ENCODE peak calls at places on chromosomes 5 and 9, in eight cellular contexts. One of them, this sample, is unnamed.

GRCh38 chr9:108813951-108814601 is 41.7 kb downstream of the ACTL7B start:
- DNase-seq in CD8-positive, alpha-beta T cell: no peak
- DNase-seq in progenitor cell of endocrine pancreas: no peak
- DNase-seq in BJ: no peak
- DNase-seq in OCI-LY7: no peak
- DNase-seq in HFF-Myc: peak
- DNase-seq in GM20000: no peak
- DNase-seq in heart left ventricle: no peak
- DNase-seq in this sample: no peak

GRCh38 chr9:113570106-113570505 is 106.6 kb downstream of the RGS3 start:
- DNase-seq in CD8-positive, alpha-beta T cell: no peak
- DNase-seq in progenitor cell of endocrine pancreas: no peak
- DNase-seq in BJ: no peak
- DNase-seq in OCI-LY7: no peak
- DNase-seq in HFF-Myc: no peak
- DNase-seq in GM20000: no peak
- DNase-seq in heart left ventricle: no peak
- DNase-seq in this sample: no peak

GRCh38 chr9:92715488-92716231 is 45.7 kb upstream of the IPPK start:
- DNase-seq in CD8-positive, alpha-beta T cell: no peak
- DNase-seq in progenitor cell of endocrine pancreas: no peak
- DNase-seq in BJ: no peak
- DNase-seq in OCI-LY7: no peak
- DNase-seq in HFF-Myc: no peak
- DNase-seq in GM20000: peak
- DNase-seq in heart left ventricle: no peak
- DNase-seq in this sample: no peak

GRCh38 chr5:132777209-132778069 is at the start of gene SEPTIN8:
- DNase-seq in CD8-positive, alpha-beta T cell: peak
- DNase-seq in progenitor cell of endocrine pancreas: peak
- DNase-seq in BJ: no peak
- DNase-seq in OCI-LY7: peak
- DNase-seq in HFF-Myc: no peak
- DNase-seq in GM20000: peak
- DNase-seq in heart left ventricle: peak
- DNase-seq in this sample: peak

GRCh38 chr9:34451545-34451944 is 6.8 kb downstream of the FAM219A start:
- DNase-seq in CD8-positive, alpha-beta T cell: no peak
- DNase-seq in progenitor cell of endocrine pancreas: no peak
- DNase-seq in BJ: no peak
- DNase-seq in OCI-LY7: no peak
- DNase-seq in HFF-Myc: no peak
- DNase-seq in GM20000: peak
- DNase-seq in heart left ventricle: no peak
- DNase-seq in this sample: no peak

GRCh38 chr5:40221255-40221654 is 458.5 kb upstream of the PTGER4 start:
- DNase-seq in CD8-positive, alpha-beta T cell: no peak
- DNase-seq in progenitor cell of endocrine pancreas: no peak
- DNase-seq in BJ: no peak
- DNase-seq in OCI-LY7: no peak
- DNase-seq in HFF-Myc: no peak
- DNase-seq in GM20000: no peak
- DNase-seq in heart left ventricle: no peak
- DNase-seq in this sample: no peak

GRCh38 chr5:89213584-89213983 is 330.6 kb upstream of the MEF2C start:
- DNase-seq in CD8-positive, alpha-beta T cell: no peak
- DNase-seq in progenitor cell of endocrine pancreas: no peak
- DNase-seq in BJ: peak
- DNase-seq in OCI-LY7: no peak
- DNase-seq in HFF-Myc: peak
- DNase-seq in GM20000: no peak
- DNase-seq in heart left ventricle: peak
- DNase-seq in this sample: no peak

GRCh38 chr9:91174772-91175171 is 186.9 kb downstream of the AUH start:
- DNase-seq in CD8-positive, alpha-beta T cell: no peak
- DNase-seq in progenitor cell of endocrine pancreas: no peak
- DNase-seq in BJ: no peak
- DNase-seq in OCI-LY7: peak
- DNase-seq in HFF-Myc: no peak
- DNase-seq in GM20000: no peak
- DNase-seq in heart left ventricle: no peak
- DNase-seq in this sample: no peak

GRCh38 chr9:1366300-1366699 is 316.1 kb downstream of the DMRT2 start:
- DNase-seq in CD8-positive, alpha-beta T cell: no peak
- DNase-seq in progenitor cell of endocrine pancreas: no peak
- DNase-seq in BJ: no peak
- DNase-seq in OCI-LY7: no peak
- DNase-seq in HFF-Myc: no peak
- DNase-seq in GM20000: no peak
- DNase-seq in heart left ventricle: no peak
- DNase-seq in this sample: no peak

GRCh38 chr9:35110327-35110758 is 5.3 kb downstream of the ATOSB start:
- DNase-seq in CD8-positive, alpha-beta T cell: no peak
- DNase-seq in progenitor cell of endocrine pancreas: no peak
- DNase-seq in BJ: no peak
- DNase-seq in OCI-LY7: no peak
- DNase-seq in HFF-Myc: no peak
- DNase-seq in GM20000: no peak
- DNase-seq in heart left ventricle: no peak
- DNase-seq in this sample: no peak

GRCh38 chr5:146540421-146540820 is 24.4 kb upstream of the GPR151 start:
- DNase-seq in CD8-positive, alpha-beta T cell: no peak
- DNase-seq in progenitor cell of endocrine pancreas: no peak
- DNase-seq in BJ: peak
- DNase-seq in OCI-LY7: no peak
- DNase-seq in HFF-Myc: no peak
- DNase-seq in GM20000: no peak
- DNase-seq in heart left ventricle: no peak
- DNase-seq in this sample: no peak

GRCh38 chr5:151150484-151151262 is 6.9 kb downstream of the ANXA6 start:
- DNase-seq in CD8-positive, alpha-beta T cell: peak
- DNase-seq in progenitor cell of endocrine pancreas: no peak
- DNase-seq in BJ: no peak
- DNase-seq in OCI-LY7: peak
- DNase-seq in HFF-Myc: no peak
- DNase-seq in GM20000: peak
- DNase-seq in heart left ventricle: no peak
- DNase-seq in this sample: no peak

GRCh38 chr9:84922051-84922450 is 252.5 kb downstream of the NTRK2 start:
- DNase-seq in CD8-positive, alpha-beta T cell: no peak
- DNase-seq in progenitor cell of endocrine pancreas: no peak
- DNase-seq in BJ: no peak
- DNase-seq in OCI-LY7: no peak
- DNase-seq in HFF-Myc: no peak
- DNase-seq in GM20000: no peak
- DNase-seq in heart left ventricle: no peak
- DNase-seq in this sample: no peak

GRCh38 chr5:149018909-149019443 is 43.9 kb downstream of the SH3TC2 start:
- DNase-seq in CD8-positive, alpha-beta T cell: no peak
- DNase-seq in progenitor cell of endocrine pancreas: no peak
- DNase-seq in BJ: no peak
- DNase-seq in OCI-LY7: no peak
- DNase-seq in HFF-Myc: no peak
- DNase-seq in GM20000: no peak
- DNase-seq in heart left ventricle: no peak
- DNase-seq in this sample: peak

GRCh38 chr5:150137168-150137957 is 18.3 kb downstream of the PDGFRB start:
- DNase-seq in CD8-positive, alpha-beta T cell: no peak
- DNase-seq in progenitor cell of endocrine pancreas: no peak
- DNase-seq in BJ: no peak
- DNase-seq in OCI-LY7: no peak
- DNase-seq in HFF-Myc: no peak
- DNase-seq in GM20000: no peak
- DNase-seq in heart left ventricle: no peak
- DNase-seq in this sample: no peak

GRCh38 chr5:155394727-155395126 is 381.2 kb downstream of the KIF4B start:
- DNase-seq in CD8-positive, alpha-beta T cell: no peak
- DNase-seq in progenitor cell of endocrine pancreas: no peak
- DNase-seq in BJ: no peak
- DNase-seq in OCI-LY7: no peak
- DNase-seq in HFF-Myc: no peak
- DNase-seq in GM20000: no peak
- DNase-seq in heart left ventricle: no peak
- DNase-seq in this sample: no peak

GRCh38 chr9:133339641-133340040 is 3.7 kb upstream of the SURF6 start:
- DNase-seq in CD8-positive, alpha-beta T cell: no peak
- DNase-seq in progenitor cell of endocrine pancreas: no peak
- DNase-seq in BJ: no peak
- DNase-seq in OCI-LY7: no peak
- DNase-seq in HFF-Myc: no peak
- DNase-seq in GM20000: no peak
- DNase-seq in heart left ventricle: no peak
- DNase-seq in this sample: no peak

GRCh38 chr5:88145205-88145602 is 123.4 kb downstream of the TMEM161B start:
- DNase-seq in CD8-positive, alpha-beta T cell: no peak
- DNase-seq in progenitor cell of endocrine pancreas: no peak
- DNase-seq in BJ: no peak
- DNase-seq in OCI-LY7: no peak
- DNase-seq in HFF-Myc: no peak
- DNase-seq in GM20000: no peak
- DNase-seq in heart left ventricle: no peak
- DNase-seq in this sample: no peak

GRCh38 chr9:16385590-16386578 is 484.6 kb downstream of the BNC2 start:
- DNase-seq in CD8-positive, alpha-beta T cell: no peak
- DNase-seq in progenitor cell of endocrine pancreas: no peak
- DNase-seq in BJ: no peak
- DNase-seq in OCI-LY7: no peak
- DNase-seq in HFF-Myc: peak
- DNase-seq in GM20000: no peak
- DNase-seq in heart left ventricle: no peak
- DNase-seq in this sample: no peak

GRCh38 chr5:8628521-8628920 is 759.6 kb downstream of the MTRR start:
- DNase-seq in CD8-positive, alpha-beta T cell: no peak
- DNase-seq in progenitor cell of endocrine pancreas: no peak
- DNase-seq in BJ: no peak
- DNase-seq in OCI-LY7: no peak
- DNase-seq in HFF-Myc: no peak
- DNase-seq in GM20000: no peak
- DNase-seq in heart left ventricle: no peak
- DNase-seq in this sample: no peak

GRCh38 chr9:136172412-136173079 is 32.4 kb downstream of the LHX3 start:
- DNase-seq in CD8-positive, alpha-beta T cell: no peak
- DNase-seq in progenitor cell of endocrine pancreas: no peak
- DNase-seq in BJ: no peak
- DNase-seq in OCI-LY7: no peak
- DNase-seq in HFF-Myc: no peak
- DNase-seq in GM20000: no peak
- DNase-seq in heart left ventricle: no peak
- DNase-seq in this sample: no peak
- TF ChIP-seq CTCF in CD8-positive, alpha-beta T cell: no peak
- TF ChIP-seq CTCF in progenitor cell of endocrine pancreas: no peak
- TF ChIP-seq CTCF in BJ: no peak
- TF ChIP-seq CTCF in OCI-LY7: no peak
- TF ChIP-seq CTCF in HFF-Myc: no peak
- TF ChIP-seq CTCF in GM20000: no peak
- TF ChIP-seq CTCF in heart left ventricle: no peak
- TF ChIP-seq CTCF in this sample: no peak

GRCh38 chr5:77638763-77639451 is 394 bp upstream of the OTP start:
- DNase-seq in CD8-positive, alpha-beta T cell: no peak
- DNase-seq in progenitor cell of endocrine pancreas: no peak
- DNase-seq in BJ: no peak
- DNase-seq in OCI-LY7: no peak
- DNase-seq in HFF-Myc: no peak
- DNase-seq in GM20000: peak
- DNase-seq in heart left ventricle: no peak
- DNase-seq in this sample: peak
- TF ChIP-seq CTCF in CD8-positive, alpha-beta T cell: no peak
- TF ChIP-seq CTCF in progenitor cell of endocrine pancreas: no peak
- TF ChIP-seq CTCF in BJ: no peak
- TF ChIP-seq CTCF in OCI-LY7: no peak
- TF ChIP-seq CTCF in HFF-Myc: no peak
- TF ChIP-seq CTCF in GM20000: no peak
- TF ChIP-seq CTCF in heart left ventricle: no peak
- TF ChIP-seq CTCF in this sample: no peak

GRCh38 chr9:128102196-128102595 is 25.3 kb downstream of the PTGES2 start:
- DNase-seq in CD8-positive, alpha-beta T cell: no peak
- DNase-seq in progenitor cell of endocrine pancreas: no peak
- DNase-seq in BJ: no peak
- DNase-seq in OCI-LY7: no peak
- DNase-seq in HFF-Myc: no peak
- DNase-seq in GM20000: no peak
- DNase-seq in heart left ventricle: no peak
- DNase-seq in this sample: no peak

GRCh38 chr9:128103589-128103962 is 24.0 kb downstream of the PTGES2 start:
- DNase-seq in CD8-positive, alpha-beta T cell: peak
- DNase-seq in progenitor cell of endocrine pancreas: no peak
- DNase-seq in BJ: no peak
- DNase-seq in OCI-LY7: peak
- DNase-seq in HFF-Myc: no peak
- DNase-seq in GM20000: no peak
- DNase-seq in heart left ventricle: no peak
- DNase-seq in this sample: no peak

GRCh38 chr9:128102861-128103588 is 24.5 kb downstream of the PTGES2 start:
- DNase-seq in CD8-positive, alpha-beta T cell: no peak
- DNase-seq in progenitor cell of endocrine pancreas: no peak
- DNase-seq in BJ: no peak
- DNase-seq in OCI-LY7: no peak
- DNase-seq in HFF-Myc: no peak
- DNase-seq in GM20000: no peak
- DNase-seq in heart left ventricle: no peak
- DNase-seq in this sample: no peak

GRCh38 chr9:128105538-128106175 is 21.9 kb downstream of the PTGES2 start:
- DNase-seq in CD8-positive, alpha-beta T cell: no peak
- DNase-seq in progenitor cell of endocrine pancreas: no peak
- DNase-seq in BJ: no peak
- DNase-seq in OCI-LY7: no peak
- DNase-seq in HFF-Myc: no peak
- DNase-seq in GM20000: no peak
- DNase-seq in heart left ventricle: no peak
- DNase-seq in this sample: no peak

GRCh38 chr9:128104171-128104618 is 23.3 kb downstream of the PTGES2 start:
- DNase-seq in CD8-positive, alpha-beta T cell: no peak
- DNase-seq in progenitor cell of endocrine pancreas: no peak
- DNase-seq in BJ: no peak
- DNase-seq in OCI-LY7: no peak
- DNase-seq in HFF-Myc: no peak
- DNase-seq in GM20000: no peak
- DNase-seq in heart left ventricle: no peak
- DNase-seq in this sample: no peak
- TF ChIP-seq CTCF in CD8-positive, alpha-beta T cell: no peak
- TF ChIP-seq CTCF in progenitor cell of endocrine pancreas: no peak
- TF ChIP-seq CTCF in BJ: no peak
- TF ChIP-seq CTCF in OCI-LY7: no peak
- TF ChIP-seq CTCF in HFF-Myc: no peak
- TF ChIP-seq CTCF in GM20000: no peak
- TF ChIP-seq CTCF in heart left ventricle: no peak
- TF ChIP-seq CTCF in this sample: no peak

DNA sequence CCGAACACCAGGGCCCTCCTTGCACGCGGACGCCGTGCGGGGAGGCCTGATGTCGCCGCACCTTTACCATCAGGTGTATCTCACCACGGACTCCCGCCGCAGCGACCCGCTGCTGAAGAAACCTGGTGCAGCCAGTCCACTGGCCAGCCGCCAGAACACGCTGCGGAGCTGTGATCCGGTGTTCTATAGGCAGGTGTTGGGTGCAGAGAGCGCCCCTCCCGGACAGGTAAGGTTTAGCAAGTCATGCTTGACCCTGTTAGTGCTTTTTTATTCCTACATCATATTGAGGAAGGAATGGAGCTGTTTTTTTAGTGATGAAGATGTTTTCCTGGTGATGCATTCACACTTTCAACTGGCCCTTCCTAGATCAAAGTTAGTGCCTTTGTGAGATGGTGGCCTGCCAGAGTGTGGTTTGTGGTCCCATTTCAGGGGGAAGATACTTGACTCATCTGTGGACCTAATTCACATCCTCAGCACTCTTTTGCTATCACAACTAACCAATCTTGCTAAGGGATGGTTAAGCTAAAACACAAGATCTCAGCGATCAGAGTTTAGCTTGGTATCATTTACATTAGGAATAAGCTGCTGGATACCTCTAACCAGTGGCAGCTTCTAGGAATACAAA is 2.7 kb downstream of the PCDHGC3 start:
- DNase-seq in CD8-positive, alpha-beta T cell: no peak
- DNase-seq in progenitor cell of endocrine pancreas: no peak
- DNase-seq in BJ: no peak
- DNase-seq in OCI-LY7: no peak
- DNase-seq in HFF-Myc: no peak
- DNase-seq in GM20000: no peak
- DNase-seq in heart left ventricle: no peak
- DNase-seq in this sample: no peak
- TF ChIP-seq CTCF in CD8-positive, alpha-beta T cell: no peak
- TF ChIP-seq CTCF in progenitor cell of endocrine pancreas: peak
- TF ChIP-seq CTCF in BJ: peak
- TF ChIP-seq CTCF in OCI-LY7: peak
- TF ChIP-seq CTCF in HFF-Myc: peak
- TF ChIP-seq CTCF in GM20000: peak
- TF ChIP-seq CTCF in heart left ventricle: no peak
- TF ChIP-seq CTCF in this sample: peak